ENCODE peak calls at places on chromosome 18, in five cellular contexts. E is K562, Y is HepG2, T is H1, R is HCT116. W is an unnamed sample.
A peak's percentile ranks its signal among the peaks of the same experiment; 100 is the strongest.

GRCh38 chr18:48694295-48694694 is 155.5 kb downstream of the CTIF start:
- DNase-seq in E (no peak), Y (no peak), T (no peak), R (no peak), W (no peak)

GRCh38 chr18:8947576-8947975 is 154.9 kb upstream of the NDUFV2 start:
- DNase-seq in E (no peak), Y (no peak), T (no peak), R (no peak), W (peak; percentile 5)

GRCh38 chr18:24322594-24323136 is 75.0 kb downstream of the OSBPL1A start:
- DNase-seq in E (no peak), Y (no peak), T (no peak), R (no peak), W (no peak)

GRCh38 chr18:27378396-27379094 is 193.4 kb upstream of the CHST9 start:
- DNase-seq in E (no peak), Y (no peak), T (no peak), R (no peak), W (no peak)

GRCh38 chr18:21599585-21600525 is 649 bp downstream of the ESCO1 start:
- DNase-seq in E (peak; percentile 66), Y (peak; percentile 62), T (peak; percentile 83), R (no peak), W (peak; percentile 36)

GRCh38 chr18:24868760-24869237 is 408.4 kb downstream of the HRH4 start:
- DNase-seq in E (no peak), Y (no peak), T (no peak), R (no peak), W (no peak)

GRCh38 chr18:37566479-37567060 is 972 bp upstream of the CELF4 start:
- DNase-seq in E (no peak), Y (no peak), T (no peak), R (no peak), W (no peak)

GRCh38 chr18:8052237-8052701 is 485.2 kb downstream of the PTPRM start:
- DNase-seq in E (no peak), Y (peak; percentile 3), T (no peak), R (no peak), W (no peak)

GRCh38 chr18:7548226-7548625 is 18.9 kb upstream of the PTPRM start:
- DNase-seq in E (no peak), Y (no peak), T (no peak), R (no peak), W (no peak)

GRCh38 chr18:49849331-49850217 is 36.2 kb upstream of the ACAA2 start:
- DNase-seq in E (peak; percentile 24), Y (peak; percentile 42), T (peak; percentile 64), R (peak; percentile 96), W (no peak)

GRCh38 chr18:23479829-23480505 is 23.3 kb upstream of the RMC1 start:
- DNase-seq in E (no peak), Y (no peak), T (no peak), R (no peak), W (no peak)

GRCh38 chr18:25099838-25100393 is 252.1 kb downstream of the ZNF521 start:
- DNase-seq in E (no peak), Y (no peak), T (no peak), R (no peak), W (no peak)

GRCh38 chr18:49321800-49322461 is 138.5 kb downstream of the DYM start:
- DNase-seq in E (no peak), Y (no peak), T (no peak), R (no peak), W (no peak)

GRCh38 chr18:32902566-32903330 is 129.9 kb upstream of the KLHL14 start:
- DNase-seq in E (no peak), Y (no peak), T (no peak), R (no peak), W (no peak)

GRCh38 chr18:48713302-48713701 is 174.5 kb downstream of the CTIF start:
- DNase-seq in E (no peak), Y (no peak), T (no peak), R (no peak), W (no peak)

GRCh38 chr18:3721771-3722661 is 272.0 kb downstream of the TGIF1 start:
- DNase-seq in E (no peak), Y (no peak), T (peak; percentile 41), R (no peak), W (no peak)

GRCh38 chr18:4319738-4320677 is 135.1 kb downstream of the DLGAP1 start:
- DNase-seq in E (no peak), Y (no peak), T (no peak), R (no peak), W (no peak)

GRCh38 chr18:2655954-2656236 is 369 bp downstream of the SMCHD1 start:
- DNase-seq in E (no peak), Y (no peak), T (no peak), R (peak; percentile 13), W (no peak)

GRCh38 chr18:2108581-2108980 is 462.7 kb downstream of the METTL4 start:
- DNase-seq in E (no peak), Y (no peak), T (no peak), R (no peak), W (no peak)

GRCh38 chr18:75679347-75679746 is 251.8 kb upstream of the SMIM21 start:
- DNase-seq in E (no peak), Y (no peak), T (no peak), R (no peak), W (no peak)

GRCh38 chr18:7272268-7273049 is 41.6 kb downstream of the LRRC30 start:
- DNase-seq in E (peak; percentile 16), Y (peak; percentile 55), T (peak; percentile 62), R (no peak), W (peak; percentile 6)

GRCh38 chr18:39188278-39188677 is 1622.7 kb upstream of the CELF4 start:
- DNase-seq in E (no peak), Y (no peak), T (no peak), R (no peak), W (no peak)

GRCh38 chr18:58682429-58683069 is 11.3 kb downstream of the MALT1 start:
- DNase-seq in E (no peak), Y (peak; percentile 68), T (no peak), R (peak; percentile 33), W (peak; percentile 21)

GRCh38 chr18:12458761-12459160 is 51.0 kb downstream of the PRELID3A start:
- DNase-seq in E (no peak), Y (peak; percentile 6), T (no peak), R (no peak), W (no peak)

GRCh38 chr18:23487738-23488625 is 15.3 kb upstream of the RMC1 start:
- DNase-seq in E (peak; percentile 73), Y (peak; percentile 60), T (no peak), R (no peak), W (no peak)

GRCh38 chr18:2150566-2150965 is 420.7 kb downstream of the METTL4 start:
- DNase-seq in E (no peak), Y (no peak), T (no peak), R (no peak), W (no peak)

GRCh38 chr18:51275712-51276473 is 78.4 kb upstream of the MEX3C start:
- DNase-seq in E (no peak), Y (no peak), T (no peak), R (no peak), W (peak; percentile 26)

GRCh38 chr18:76923485-76924085 is 101.2 kb downstream of the ZNF236 start:
- DNase-seq in E (peak; percentile 17), Y (peak; percentile 30), T (peak; percentile 79), R (peak; percentile 34), W (peak; percentile 49)

GRCh38 chr18:36328385-36328858 is 30.9 kb downstream of the FHOD3 start:
- DNase-seq in E (no peak), Y (no peak), T (peak; percentile 32), R (no peak), W (no peak)

DNA sequence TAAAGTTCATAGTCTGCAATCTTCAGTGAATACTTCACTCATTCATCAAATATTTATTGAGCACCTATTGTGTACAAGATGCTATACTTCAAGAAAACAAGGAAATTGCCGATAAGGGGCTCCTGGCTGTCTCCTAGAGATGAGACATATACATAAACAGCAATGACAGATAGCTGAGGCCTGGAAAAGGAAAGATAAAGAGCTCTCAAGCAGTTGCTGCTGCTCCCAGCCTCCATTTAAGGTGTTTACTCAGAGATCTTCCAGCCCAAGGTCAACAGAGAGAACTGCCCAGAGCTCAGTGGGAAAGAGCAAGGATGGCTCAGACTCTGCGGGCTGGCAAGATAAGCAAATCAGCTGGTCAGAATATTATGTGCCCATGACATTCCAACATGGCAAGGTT is 3.3 kb upstream of the SLC14A2 start:
- DNase-seq in E (peak; percentile 9), Y (no peak), T (no peak), R (no peak), W (no peak)
- TF ChIP-seq JUND in E (no peak), Y (no peak), T (no peak), R (no peak), W (no peak)

DNA sequence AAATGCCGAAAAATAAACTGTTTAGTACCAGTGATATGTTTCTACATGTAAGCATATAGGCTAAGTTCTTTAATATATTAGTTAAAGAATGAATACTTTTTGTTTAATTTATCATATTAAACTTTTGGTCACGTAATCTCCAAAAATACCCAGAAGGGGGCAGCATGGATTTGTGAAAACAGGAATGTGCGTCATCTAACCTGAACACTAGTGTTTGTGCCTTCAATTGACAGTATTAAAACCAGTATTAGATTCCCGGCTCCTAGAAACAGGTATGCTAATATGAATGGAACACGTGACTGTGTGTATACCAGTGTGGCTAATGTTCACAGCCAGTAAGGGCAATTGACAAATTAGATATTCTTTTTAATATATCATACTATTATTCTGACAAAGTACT is 51.8 kb downstream of the WDR7 start:
- DNase-seq in E (peak; percentile 13), Y (peak; percentile 24), T (no peak), R (peak; percentile 58), W (peak; percentile 9)
- TF ChIP-seq JUND in E (no peak), Y (no peak), T (no peak), R (no peak), W (no peak)

DNA sequence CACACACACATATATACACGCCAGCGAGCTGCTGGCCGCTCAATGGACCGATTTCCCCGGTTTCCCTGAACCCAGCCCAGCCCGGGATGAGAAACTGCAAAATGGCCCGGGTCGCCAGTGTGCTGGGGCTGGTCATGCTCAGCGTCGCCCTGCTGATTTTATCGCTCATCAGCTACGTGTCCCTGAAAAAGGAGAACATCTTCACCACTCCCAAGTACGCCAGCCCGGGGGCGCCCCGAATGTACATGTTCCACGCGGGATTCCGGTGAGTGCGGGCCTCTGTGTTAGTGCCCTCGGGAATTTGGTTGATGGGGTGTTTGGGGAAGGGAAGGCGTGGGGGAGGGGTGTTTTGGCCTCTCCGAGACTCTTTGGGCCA is 392 bp downstream of the ST8SIA3 start:
- DNase-seq in E (no peak), Y (no peak), T (peak; percentile 67), R (no peak), W (no peak)
- TF ChIP-seq JUND in E (no peak), Y (no peak), T (no peak), R (no peak), W (no peak)

DNA sequence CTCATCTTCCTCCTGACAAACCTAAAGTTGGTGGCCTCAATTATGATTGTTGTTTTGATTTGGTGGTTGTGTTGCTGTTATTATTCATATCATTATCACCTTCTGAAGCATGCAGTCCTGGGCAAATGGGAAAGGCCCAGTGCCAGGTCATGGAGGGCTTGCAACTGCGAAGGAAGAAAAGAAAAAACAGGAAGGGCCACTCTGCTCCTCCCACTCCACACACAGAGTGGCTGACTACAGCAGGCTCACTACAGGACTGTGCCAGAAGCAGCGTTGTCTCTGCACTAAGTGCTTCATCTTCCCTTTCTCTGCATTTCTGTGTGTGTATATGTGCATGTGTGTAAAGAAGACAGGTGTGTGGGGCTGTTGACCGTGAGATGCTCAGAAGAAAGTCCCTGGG is 231.9 kb downstream of the ANKRD30B start:
- DNase-seq in E (no peak), Y (no peak), T (no peak), R (no peak), W (no peak)
- TF ChIP-seq JUND in E (no peak), Y (no peak), T (no peak), R (no peak), W (no peak)